ENCODE peak calls at places on chromosome 9, in ten cellular contexts. Y is NCI-H1092; T is RCC 7860; H is RPMI8226; Z is NCI-H2081 treated with DMSO at 0.1 percent for 48 hours; K is SK-N-SH; C is GM13976; A is activated CD4-positive, CD25-positive, alpha-beta regulatory T cell treated with anti-CD3 and anti-CD28 coated beads, Interleukin-2, amount 50 U/mL, for 72 hours; E is T-helper 1 cell; V is amniotic stem cell. F is an unnamed sample.

GRCh38 chr9:15513335-15513734 is 2.6 kb upstream of the PSIP1 start:
- DNase-seq in Y (no peak), T (no peak), H (peak), Z (no peak), K (peak), C (no peak), A (no peak), E (no peak), V (no peak), F (no peak)

GRCh38 chr9:22954964-22955363 is 508.3 kb downstream of the DMRTA1 start:
- DNase-seq in Y (no peak), T (no peak), H (no peak), Z (no peak), K (no peak), C (no peak), A (no peak), E (no peak), V (no peak), F (no peak)

GRCh38 chr9:127780126-127780885 is 1.8 kb upstream of the SH2D3C start:
- DNase-seq in Y (no peak), T (no peak), H (peak), Z (no peak), K (peak), C (no peak), A (no peak), E (no peak), V (no peak), F (no peak)

GRCh38 chr9:118303216-118303615 is 599.0 kb downstream of the TLR4 start:
- DNase-seq in Y (no peak), T (no peak), H (no peak), Z (no peak), K (no peak), C (no peak), A (no peak), E (no peak), V (no peak), F (no peak)

GRCh38 chr9:110047955-110048472 is 159.9 kb downstream of the C9orf152 start:
- DNase-seq in Y (no peak), T (no peak), H (peak), Z (no peak), K (peak), C (peak), A (no peak), E (peak), V (no peak), F (no peak)

GRCh38 chr9:127972316-127972871 is 8.4 kb downstream of the EEIG1 start:
- DNase-seq in Y (no peak), T (no peak), H (no peak), Z (no peak), K (peak), C (no peak), A (no peak), E (no peak), V (no peak), F (no peak)

GRCh38 chr9:4117835-4118610 is 181.8 kb downstream of the GLIS3 start:
- DNase-seq in Y (no peak), T (no peak), H (peak), Z (no peak), K (peak), C (peak), A (peak), E (peak), V (no peak), F (no peak)

GRCh38 chr9:68775003-68775730 is 70.1 kb downstream of the PIP5K1B start:
- DNase-seq in Y (no peak), T (no peak), H (no peak), Z (no peak), K (no peak), C (no peak), A (no peak), E (no peak), V (no peak), F (no peak)

GRCh38 chr9:12185856-12186255 is 507.3 kb upstream of the TYRP1 start:
- DNase-seq in Y (no peak), T (no peak), H (no peak), Z (no peak), K (no peak), C (no peak), A (no peak), E (no peak), V (no peak), F (no peak)

GRCh38 chr9:20623021-20623747 is 885 bp upstream of the MLLT3 start:
- DNase-seq in Y (peak), T (no peak), H (peak), Z (no peak), K (no peak), C (peak), A (peak), E (peak), V (no peak), F (no peak)

GRCh38 chr9:23941051-23941450 is 115.0 kb upstream of the ELAVL2 start:
- DNase-seq in Y (no peak), T (no peak), H (no peak), Z (no peak), K (no peak), C (no peak), A (no peak), E (no peak), V (no peak), F (no peak)

GRCh38 chr9:8346291-8346690 is 546.7 kb upstream of the DMAC1 start:
- DNase-seq in Y (no peak), T (peak), H (no peak), Z (no peak), K (no peak), C (no peak), A (no peak), E (no peak), V (no peak), F (no peak)

GRCh38 chr9:69202556-69202955 is 28.5 kb downstream of the TJP2 start:
- DNase-seq in Y (no peak), T (no peak), H (no peak), Z (no peak), K (no peak), C (no peak), A (no peak), E (no peak), V (no peak), F (no peak)

GRCh38 chr9:121298016-121298538 is 30.1 kb downstream of the GSN start:
- DNase-seq in Y (no peak), T (no peak), H (no peak), Z (no peak), K (no peak), C (no peak), A (no peak), E (no peak), V (no peak), F (no peak)

F was measured in epithelial cell of proximal tubule.